ENCODE peak calls at places on chromosomes 5 and 9, in seven cellular contexts. A, U, O, W, N, J and V are unnamed samples.

GRCh38 chr9:72882117-72882775 is 70.6 kb downstream of the ALDH1A1 start:
- DNase-seq in A (no peak), U (no peak), O (no peak), W (no peak), N (no peak), J (no peak), V (no peak)

GRCh38 chr5:37803487-37803886 is 36.4 kb downstream of the GDNF start:
- DNase-seq in A (no peak), U (no peak), O (no peak), W (no peak), N (no peak), J (no peak), V (no peak)

GRCh38 chr5:134552301-134552700 is 26.8 kb downstream of the JADE2 start:
- DNase-seq in A (no peak), U (no peak), O (peak; percentile 62), W (no peak), N (no peak), J (no peak), V (no peak)

GRCh38 chr5:134577022-134577795 is 51.7 kb downstream of the JADE2 start:
- DNase-seq in A (peak; percentile 54), U (no peak), O (peak; percentile 75), W (no peak), N (no peak), J (no peak), V (peak; percentile 34)

GRCh38 chr5:150590979-150591411 is 49.5 kb upstream of the SYNPO start:
- DNase-seq in A (no peak), U (no peak), O (no peak), W (no peak), N (no peak), J (no peak), V (no peak)

GRCh38 chr5:51495672-51496071 is 112.4 kb downstream of the ISL1 start:
- DNase-seq in A (peak; percentile 57), U (no peak), O (no peak), W (no peak), N (no peak), J (no peak), V (peak; percentile 31)

GRCh38 chr5:73902327-73903051 is 276.5 kb downstream of the ARHGEF28 start:
- DNase-seq in A (peak; percentile 54), U (no peak), O (peak; percentile 68), W (no peak), N (no peak), J (no peak), V (peak; percentile 35)

GRCh38 chr9:120017971-120018370 is 562.0 kb downstream of the CDK5RAP2 start:
- DNase-seq in A (no peak), U (no peak), O (no peak), W (no peak), N (no peak), J (no peak), V (no peak)

GRCh38 chr5:38724301-38725030 is 121.3 kb upstream of the OSMR start:
- DNase-seq in A (peak; percentile 33), U (no peak), O (peak; percentile 7), W (no peak), N (no peak), J (no peak), V (no peak)

GRCh38 chr5:130316971-130317421 is 412.7 kb downstream of the CHSY3 start:
- DNase-seq in A (no peak), U (no peak), O (no peak), W (no peak), N (no peak), J (no peak), V (no peak)

GRCh38 chr9:34446468-34446891 is 11.9 kb downstream of the FAM219A start:
- DNase-seq in A (no peak), U (no peak), O (no peak), W (no peak), N (no peak), J (no peak), V (peak; percentile 80)

GRCh38 chr5:2806176-2806575 is 54.7 kb upstream of the IRX2 start:
- DNase-seq in A (no peak), U (no peak), O (no peak), W (no peak), N (no peak), J (no peak), V (no peak)

GRCh38 chr5:9170026-9170425 is 375.8 kb downstream of the SEMA5A start:
- DNase-seq in A (no peak), U (no peak), O (no peak), W (no peak), N (no peak), J (no peak), V (no peak)

GRCh38 chr9:27292646-27293045 is 4.3 kb downstream of the EQTN start:
- DNase-seq in A (no peak), U (no peak), O (no peak), W (no peak), N (no peak), J (peak; percentile 55), V (no peak)

GRCh38 chr9:31821583-31821982 is 562.9 kb upstream of the ACO1 start:
- DNase-seq in A (no peak), U (no peak), O (no peak), W (no peak), N (no peak), J (no peak), V (no peak)

GRCh38 chr9:108536836-108537601 is 318.8 kb downstream of the ACTL7B start:
- DNase-seq in A (no peak), U (no peak), O (no peak), W (no peak), N (no peak), J (no peak), V (no peak)

GRCh38 chr9:73180373-73180772 is 28.7 kb downstream of the ANXA1 start:
- DNase-seq in A (no peak), U (no peak), O (no peak), W (no peak), N (no peak), J (no peak), V (no peak)

GRCh38 chr5:170809551-170809950 is 26.0 kb downstream of the GABRP start:
- DNase-seq in A (peak; percentile 60), U (no peak), O (peak; percentile 66), W (no peak), N (no peak), J (no peak), V (peak; percentile 50)

GRCh38 chr9:18922161-18922910 is 110.7 kb downstream of the SAXO1 start:
- DNase-seq in A (no peak), U (no peak), O (no peak), W (no peak), N (no peak), J (no peak), V (no peak)

GRCh38 chr9:69145148-69145547 is 28.9 kb upstream of the TJP2 start:
- DNase-seq in A (no peak), U (no peak), O (no peak), W (no peak), N (no peak), J (no peak), V (no peak)

GRCh38 chr9:76996700-76997099 is 22.8 kb upstream of the FOXB2 start:
- DNase-seq in A (no peak), U (no peak), O (peak; percentile 37), W (no peak), N (no peak), J (no peak), V (no peak)

GRCh38 chr9:136410500-136411287 is at the start of the genes ENTR1 and PMPCA:
- DNase-seq in A (peak; percentile 90), U (peak; percentile 91), O (peak; percentile 90), W (peak; percentile 93), N (peak; percentile 97), J (peak; percentile 91), V (peak; percentile 76)

GRCh38 chr9:35912791-35913400 is 3.6 kb downstream of the SPAAR start:
- DNase-seq in A (no peak), U (no peak), O (no peak), W (no peak), N (no peak), J (no peak), V (no peak)

GRCh38 chr5:136364307-136364706 is 1.0 kb downstream of the TRPC7 start:
- DNase-seq in A (no peak), U (no peak), O (peak; percentile 7), W (no peak), N (no peak), J (no peak), V (no peak)

GRCh38 chr5:128667148-128667547 is 129.1 kb upstream of the FBN2 start:
- DNase-seq in A (no peak), U (no peak), O (peak; percentile 28), W (no peak), N (no peak), J (no peak), V (no peak)

GRCh38 chr5:40396312-40396711 is 283.4 kb upstream of the PTGER4 start:
- DNase-seq in A (no peak), U (no peak), O (no peak), W (no peak), N (no peak), J (no peak), V (no peak)

GRCh38 chr9:108139900-108140299 is 650.3 kb upstream of the KLF4 start:
- DNase-seq in A (no peak), U (no peak), O (no peak), W (no peak), N (no peak), J (no peak), V (no peak)

GRCh38 chr5:92599217-92599810 is 981.7 kb downstream of the NR2F1-AS1 start:
- DNase-seq in A (no peak), U (no peak), O (no peak), W (no peak), N (no peak), J (no peak), V (no peak)

GRCh38 chr5:122182491-122182921 is 53.2 kb downstream of the ZNF474 start:
- DNase-seq in A (no peak), U (no peak), O (no peak), W (no peak), N (no peak), J (no peak), V (no peak)